ENCODE peak calls at places on chromosomes 12 and 14, in five cellular contexts. L is HepG2, K is HCT116, P is K562, Y is GM12878. N is an unnamed sample.

GRCh38 chr12:19093218-19093617 is 36.3 kb upstream of the PLEKHA5 start:
- DNase-seq in L (no peak), Y (no peak), P (no peak), K (no peak), N (no peak)

GRCh38 chr14:89466939-89467338 is 49.9 kb upstream of the FOXN3 start:
- DNase-seq in K (no peak), L (no peak), Y (no peak), P (no peak), N (no peak)

GRCh38 chr14:65377576-65377975 is 35.0 kb upstream of the FUT8 start:
- DNase-seq in K (no peak), L (no peak), P (no peak), Y (no peak), N (no peak)

GRCh38 chr12:70721216-70721615 is 84.0 kb upstream of the PTPRB start:
- DNase-seq in P (no peak), K (no peak), Y (no peak), L (no peak), N (no peak)

GRCh38 chr12:38895446-38895845 is 9.9 kb downstream of the CPNE8 start:
- DNase-seq in L (no peak), Y (no peak), P (no peak), K (no peak), N (no peak)

GRCh38 chr12:48890657-48891418 is 25.2 kb upstream of the RND1 start:
- DNase-seq in L (peak; percentile 48), P (peak; percentile 74), Y (no peak), K (peak; percentile 27), N (peak; percentile 96)

GRCh38 chr12:14572401-14572800 is 4.7 kb upstream of the PLBD1 start:
- DNase-seq in K (no peak), L (no peak), P (no peak), Y (no peak), N (no peak)

GRCh38 chr12:123602651-123603195 is 824 bp downstream of the DDX55 start:
- DNase-seq in Y (no peak), L (no peak), P (no peak), K (no peak), N (no peak)

GRCh38 chr12:65778268-65779090 is 45.8 kb upstream of the HMGA2 start:
- DNase-seq in K (no peak), L (no peak), Y (no peak), P (no peak), N (no peak)

GRCh38 chr12:29858270-29858786 is 74.6 kb upstream of the TMTC1 start:
- DNase-seq in L (no peak), K (no peak), Y (peak; percentile 4), P (no peak), N (no peak)

GRCh38 chr14:94946244-94946643 is 176.3 kb upstream of the GSC start:
- DNase-seq in Y (no peak), K (no peak), L (no peak), P (no peak), N (no peak)

GRCh38 chr12:101715045-101715444 is 17.6 kb downstream of the CHPT1 start:
- DNase-seq in Y (no peak), P (no peak), K (no peak), L (no peak), N (no peak)

GRCh38 chr14:91996951-91997371 is 42.9 kb downstream of the TRIP11 start:
- DNase-seq in K (peak; percentile 44), Y (no peak), P (peak; percentile 8), L (peak; percentile 48), N (no peak)

GRCh38 chr14:24895243-24895583 is 154.7 kb downstream of the STXBP6 start:
- DNase-seq in Y (no peak), K (no peak), P (no peak), L (no peak), N (no peak)

GRCh38 chr12:83016226-83016835 is 329.6 kb downstream of the TMTC2 start:
- DNase-seq in L (peak; percentile 5), Y (no peak), K (peak; percentile 79), P (peak; percentile 14), N (no peak)

GRCh38 chr12:109868182-109869051 is 11.9 kb downstream of the GLTP start:
- DNase-seq in K (no peak), Y (no peak), P (no peak), L (no peak), N (no peak)

GRCh38 chr12:49524660-49525324 is 14.0 kb upstream of the KCNH3 start:
- DNase-seq in K (no peak), P (no peak), Y (no peak), L (no peak), N (no peak)

GRCh38 chr14:99986416-99986815 is 78.8 kb upstream of the EVL start:
- DNase-seq in Y (no peak), L (no peak), K (no peak), P (no peak), N (no peak)

GRCh38 chr12:56338643-56339422 is at the start of gene IL23A:
- DNase-seq in P (no peak), Y (peak; percentile 61), K (no peak), L (no peak), N (peak; percentile 74)

GRCh38 chr12:13981296-13981962 is at the start of gene GRIN2B:
- DNase-seq in Y (no peak), L (no peak), P (no peak), K (peak; percentile 2), N (peak; percentile 63)

GRCh38 chr12:111467862-111468245 is 62.1 kb downstream of the SH2B3 start:
- DNase-seq in L (no peak), P (no peak), Y (no peak), K (no peak), N (no peak)

GRCh38 chr14:71096947-71097346 is 189.7 kb downstream of the PCNX1 start:
- DNase-seq in P (no peak), Y (no peak), K (no peak), L (no peak), N (no peak)

GRCh38 chr14:51828017-51828797 is 32.2 kb upstream of the GNG2 start:
- DNase-seq in L (no peak), P (no peak), Y (peak; percentile 74), K (peak; percentile 44), N (no peak)

GRCh38 chr12:109329710-109330109 is 18.0 kb upstream of the MYO1H start:
- DNase-seq in Y (no peak), L (no peak), P (no peak), K (no peak), N (no peak)

GRCh38 chr12:49121047-49121696 is 10.0 kb downstream of the TUBA1B start:
- DNase-seq in Y (no peak), L (peak; percentile 79), K (peak; percentile 69), P (peak; percentile 31), N (peak; percentile 13)

GRCh38 chr12:117684471-117684870 is 284.3 kb downstream of the KSR2 start:
- DNase-seq in Y (no peak), L (no peak), K (no peak), P (no peak), N (no peak)

GRCh38 chr14:31435276-31435675 is 14.9 kb upstream of the HEATR5A start:
- DNase-seq in P (no peak), Y (no peak), K (no peak), L (no peak), N (no peak)

GRCh38 chr12:120012067-120012621 is 23.1 kb downstream of the BICDL1 start:
- DNase-seq in K (peak; percentile 18), L (no peak), P (peak; percentile 16), Y (peak; percentile 93), N (no peak)

GRCh38 chr14:42222924-42223471 is 616.3 kb downstream of the LRFN5 start:
- DNase-seq in L (no peak), Y (peak; percentile 67), P (no peak), K (no peak), N (no peak)

DNA sequence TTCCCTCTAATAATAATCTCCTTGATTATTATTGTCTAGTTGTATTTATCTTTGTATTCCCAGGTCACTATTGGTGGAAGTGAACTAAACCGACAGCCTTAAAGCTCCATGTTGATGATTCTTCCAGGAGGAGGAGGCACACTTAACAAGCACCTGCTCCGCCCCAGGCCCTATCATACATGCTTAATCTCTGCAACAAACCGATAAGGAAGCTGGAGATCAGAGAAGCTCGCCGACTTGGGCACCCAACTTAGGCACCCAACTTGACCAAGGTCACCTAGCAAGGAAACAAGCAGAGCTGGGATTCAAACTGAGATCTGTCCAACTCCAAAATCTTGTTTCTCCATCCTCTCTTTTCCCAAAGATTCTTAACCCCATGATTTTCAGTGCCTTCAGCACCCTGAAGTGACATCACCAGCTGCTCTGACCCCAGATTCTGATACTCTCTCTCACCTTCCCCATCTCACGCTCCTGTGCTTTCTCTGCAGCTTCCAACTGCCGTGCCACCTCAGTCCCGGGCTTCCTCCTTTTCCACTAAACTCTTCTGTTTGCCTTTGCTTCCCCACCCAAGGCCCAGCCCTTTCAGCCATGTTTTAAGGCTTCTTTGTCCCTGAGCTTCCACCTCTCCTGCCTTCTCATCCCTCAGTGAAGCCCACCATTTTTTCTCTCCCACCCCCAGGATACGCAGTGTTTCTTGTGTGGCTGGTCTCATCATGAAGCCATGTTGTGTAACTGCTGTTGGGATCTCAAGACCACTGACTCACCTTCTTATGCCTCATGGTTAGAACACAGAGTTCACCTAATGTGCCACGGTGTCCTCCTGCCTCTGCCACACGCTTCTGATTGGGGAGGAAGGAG is 6.6 kb upstream of the KRT18 start:
- DNase-seq in L (no peak), K (no peak), P (peak; percentile 31), Y (no peak), N (no peak)
- TF ChIP-seq SRF in L (no peak), K (no peak), P (no peak), Y (no peak), N (no peak)

GRCh38 chr14:56809262-56810215 is 740 bp downstream of the OTX2 start:
- DNase-seq in L (no peak), Y (no peak), P (no peak), K (no peak), N (no peak)
- TF ChIP-seq SRF in L (no peak), Y (no peak), P (no peak), K (no peak), N (no peak)

DNA sequence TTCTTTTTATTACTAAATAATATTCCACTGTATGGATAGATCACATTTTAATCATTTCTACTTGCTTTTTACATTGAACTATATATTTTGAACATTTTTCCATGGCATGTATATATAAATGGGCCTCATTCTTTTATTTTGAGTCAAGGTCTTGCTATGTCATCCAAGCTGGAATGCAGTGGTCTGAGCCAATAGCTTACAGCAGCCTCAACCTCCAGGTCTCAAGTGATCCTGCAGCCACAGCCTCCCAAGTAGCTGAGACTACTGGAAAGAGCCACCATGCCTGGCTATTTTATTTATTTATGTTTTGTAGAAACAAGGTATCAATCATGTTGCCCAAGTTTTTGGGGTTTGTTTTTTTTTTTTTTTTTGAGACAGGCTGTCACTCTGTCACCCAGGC is 7.6 kb downstream of the FCF1 start:
- DNase-seq in K (no peak), Y (no peak), P (no peak), L (no peak), N (no peak)
- TF ChIP-seq SRF in K (no peak), Y (no peak), P (no peak), L (no peak), N (no peak)

GRCh38 chr14:103542545-103543088 is 13.6 kb downstream of the TRMT61A start:
- DNase-seq in L (no peak), P (peak; percentile 33), Y (no peak), K (no peak), N (peak; percentile 90)

GRCh38 chr14:103543140-103543539 is 14.1 kb downstream of the TRMT61A start:
- DNase-seq in K (no peak), P (no peak), L (no peak), Y (no peak), N (no peak)

GRCh38 chr14:103540816-103541493 is 12.0 kb downstream of the TRMT61A start:
- DNase-seq in K (no peak), L (no peak), Y (no peak), P (no peak), N (no peak)

GRCh38 chr14:103541944-103542544 is 13.0 kb downstream of the TRMT61A start:
- DNase-seq in P (no peak), L (no peak), K (no peak), Y (no peak), N (no peak)

GRCh38 chr14:103541494-103541943 is 12.5 kb downstream of the TRMT61A start:
- DNase-seq in P (no peak), L (no peak), Y (no peak), K (no peak), N (no peak)
- TF ChIP-seq SRF in P (no peak), L (no peak), Y (no peak), K (no peak), N (no peak)

N was measured in H1.